ENCODE peak calls at places on chromosomes 13 and 19, in four cellular contexts. S is H1, U is HepG2, A is SK-N-SH. R is an unnamed sample.

GRCh38 chr13:50518791-50519201 is 324.7 kb downstream of the DLEU7 start:
- DNase-seq in A (no peak), U (no peak), S (no peak), R (no peak)

GRCh38 chr19:55579766-55580621 is 654 bp downstream of the ZNF579 start:
- DNase-seq in A (peak; percentile 77), S (peak; percentile 60), U (peak; percentile 16), R (no peak)

GRCh38 chr13:38888309-38888708 is 102.3 kb downstream of the STOML3 start:
- DNase-seq in U (no peak), S (no peak), A (no peak), R (no peak)

GRCh38 chr19:5719274-5719960 is 529 bp downstream of the LONP1 start:
- DNase-seq in S (peak; percentile 49), U (no peak), A (no peak), R (no peak)

GRCh38 chr13:44815507-44816074 is 173.7 kb downstream of the NUFIP1 start:
- DNase-seq in A (no peak), U (peak; percentile 92), S (no peak), R (no peak)

GRCh38 chr19:48780684-48781391 is 25.5 kb downstream of the FGF21 start:
- DNase-seq in A (no peak), S (no peak), U (peak; percentile 88), R (peak; percentile 54)

GRCh38 chr13:85650613-85651012 is 148.6 kb downstream of the SLITRK6 start:
- DNase-seq in A (no peak), S (no peak), U (no peak), R (no peak)

GRCh38 chr13:57633141-57633949 is 1.8 kb downstream of the PCDH17 start:
- DNase-seq in U (no peak), A (peak; percentile 79), S (peak; percentile 93), R (no peak)

GRCh38 chr19:16608290-16608704 is 19.7 kb downstream of the MED26 start:
- DNase-seq in S (no peak), A (no peak), U (no peak), R (no peak)

GRCh38 chr13:80547885-80548284 is 207.0 kb upstream of the SPRY2 start:
- DNase-seq in U (no peak), S (no peak), A (no peak), R (no peak)

GRCh38 chr13:95296326-95296939 is 4.8 kb downstream of the ABCC4 start:
- DNase-seq in A (peak; percentile 82), S (peak; percentile 85), U (peak; percentile 56), R (no peak)

GRCh38 chr19:34994643-34995471 is 5.3 kb upstream of the GRAMD1A start:
- DNase-seq in U (peak; percentile 88), S (no peak), A (no peak), R (no peak)

GRCh38 chr19:39347332-39348227 is 5.4 kb downstream of the SAMD4B start:
- DNase-seq in U (no peak), A (no peak), S (no peak), R (no peak)

GRCh38 chr19:48772503-48772953 is 17.2 kb downstream of the FGF21 start:
- DNase-seq in S (no peak), U (peak; percentile 94), A (no peak), R (no peak)

GRCh38 chr19:16371540-16371986 is 46.9 kb downstream of the KLF2 start:
- DNase-seq in A (no peak), U (no peak), S (no peak), R (peak; percentile 79)

GRCh38 chr13:45441633-45442032 is 23.1 kb upstream of the COG3 start:
- DNase-seq in A (no peak), S (no peak), U (peak; percentile 70), R (peak; percentile 60)

GRCh38 chr13:106104281-106104901 is 431.1 kb downstream of the EFNB2 start:
- DNase-seq in A (no peak), S (no peak), U (no peak), R (no peak)

GRCh38 chr13:29551214-29551613 is 44.3 kb downstream of the SLC7A1 start:
- DNase-seq in U (no peak), A (no peak), S (no peak), R (no peak)

GRCh38 chr13:112760931-112761330 is 71.1 kb downstream of the ATP11A start:
- DNase-seq in S (no peak), A (no peak), U (no peak), R (no peak)

GRCh38 chr13:74922963-74923362 is 559.0 kb downstream of the TBC1D4 start:
- DNase-seq in A (no peak), U (no peak), S (no peak), R (no peak)

GRCh38 chr19:53904909-53905308 is 4.2 kb upstream of the CACNG7 start:
- DNase-seq in S (no peak), U (no peak), A (no peak), R (no peak)

GRCh38 chr19:40370997-40371801 is 18.8 kb downstream of the HIPK4 start:
- DNase-seq in A (peak; percentile 10), S (no peak), U (no peak), R (no peak)

GRCh38 chr19:14072535-14073231 is at the start of gene MISP3:
- DNase-seq in S (no peak), A (peak; percentile 46), U (no peak), R (no peak)

GRCh38 chr13:42047561-42048322 is 706 bp upstream of the DGKH start:
- DNase-seq in S (peak; percentile 71), U (no peak), A (peak; percentile 71), R (peak; percentile 8)

GRCh38 chr13:113933901-113934300 is 40.0 kb downstream of the C13orf46 start:
- DNase-seq in U (no peak), S (no peak), A (no peak), R (no peak)

GRCh38 chr19:29520390-29520789 is 5.4 kb upstream of the VSTM2B start:
- DNase-seq in S (no peak), A (no peak), U (no peak), R (no peak)

GRCh38 chr19:29521291-29522075 is 4.3 kb upstream of the VSTM2B start:
- DNase-seq in A (no peak), U (no peak), S (no peak), R (no peak)

GRCh38 chr19:29517946-29518345 is 7.8 kb upstream of the VSTM2B start:
- DNase-seq in U (no peak), S (no peak), A (no peak), R (no peak)

GRCh38 chr19:29519146-29519545 is 6.6 kb upstream of the VSTM2B start:
- DNase-seq in A (no peak), U (no peak), S (no peak), R (no peak)

DNA sequence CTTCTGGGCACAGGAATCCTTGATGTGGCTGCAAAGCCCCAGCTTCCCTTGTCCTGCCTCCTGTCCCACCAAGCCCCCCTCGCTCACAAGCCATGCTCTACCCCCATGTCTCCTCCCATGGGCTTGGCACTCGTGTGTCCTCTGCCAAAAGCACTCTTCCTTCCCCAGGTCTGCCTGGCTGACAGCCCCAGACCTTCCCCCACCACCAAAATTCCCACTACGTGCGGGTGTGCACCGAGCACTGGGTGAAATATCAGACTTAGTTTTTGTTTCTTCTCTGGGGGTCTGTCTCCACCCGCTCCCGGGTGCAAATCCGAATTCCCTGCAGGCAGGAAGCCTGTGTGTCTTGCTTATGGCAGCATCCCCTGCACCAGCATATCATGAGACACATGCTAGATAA is 5.9 kb upstream of the VSTM2B start:
- DNase-seq in A (no peak), S (no peak), U (no peak), R (no peak)
- TF ChIP-seq TCF12 in A (no peak), S (no peak), U (no peak), R (no peak)

GRCh38 chr19:19232231-19232630 is 20.5 kb downstream of the NCAN start:
- DNase-seq in A (no peak), S (no peak), U (no peak), R (no peak)
- TF ChIP-seq TCF12 in A (no peak), S (no peak), U (no peak), R (no peak)

GRCh38 chr19:50898018-50898417 is 13.2 kb downstream of the KLK4 start:
- DNase-seq in S (no peak), U (no peak), A (no peak), R (no peak)

GRCh38 chr19:50894478-50895356 is 16.5 kb downstream of the KLK4 start:
- DNase-seq in U (no peak), S (no peak), A (no peak), R (no peak)

GRCh38 chr19:50897191-50897607 is 14.0 kb downstream of the KLK4 start:
- DNase-seq in U (no peak), A (no peak), S (no peak), R (peak; percentile 59)

GRCh38 chr19:50897612-50898011 is 13.6 kb downstream of the KLK4 start:
- DNase-seq in U (no peak), A (no peak), S (no peak), R (no peak)

DNA sequence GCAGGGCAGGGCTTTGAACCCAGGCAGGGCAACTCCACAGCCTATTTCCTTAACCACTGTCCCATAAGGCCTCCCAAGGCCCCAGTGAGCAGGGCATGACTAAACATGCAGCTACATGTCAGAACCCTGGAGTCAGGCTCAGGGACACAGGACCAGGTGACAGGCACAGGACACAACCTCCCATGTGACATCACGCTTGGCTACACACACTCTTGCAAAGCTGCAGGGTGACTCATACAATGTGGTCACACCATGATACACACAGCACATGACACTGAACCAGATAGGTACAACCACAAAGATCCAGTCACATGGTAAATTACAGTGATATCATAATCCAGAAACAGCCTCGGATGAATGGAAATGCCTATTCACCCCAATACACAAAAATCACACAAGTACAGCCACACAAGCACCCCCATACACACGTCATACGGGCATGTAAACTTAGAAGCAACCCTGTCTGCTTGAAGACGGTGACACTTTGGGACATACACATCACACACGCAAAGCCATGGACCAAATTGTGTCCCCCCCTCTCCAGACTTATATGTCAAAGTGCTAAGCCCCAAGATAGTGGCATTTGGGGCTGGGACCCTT is 14.5 kb downstream of the KLK4 start:
- DNase-seq in A (no peak), U (peak; percentile 26), S (no peak), R (peak; percentile 100)
- TF ChIP-seq TCF12 in A (no peak), U (no peak), S (no peak), R (peak; percentile 82)

GRCh38 chr19:2973229-2973628 is 4.1 kb upstream of the TLE6 start:
- DNase-seq in S (no peak), A (no peak), U (no peak), R (no peak)

GRCh38 chr19:2974342-2974932 is 2.9 kb upstream of the TLE6 start:
- DNase-seq in S (no peak), A (no peak), U (no peak), R (no peak)

GRCh38 chr19:2969104-2969504 is 8.3 kb upstream of the TLE6 start:
- DNase-seq in S (no peak), A (peak; percentile 59), U (no peak), R (no peak)

GRCh38 chr19:2967972-2968371 is 9.4 kb upstream of the TLE6 start:
- DNase-seq in S (no peak), U (no peak), A (no peak), R (no peak)

GRCh38 chr19:2970201-2970838 is 7.0 kb upstream of the TLE6 start:
- DNase-seq in S (no peak), A (no peak), U (no peak), R (no peak)
- TF ChIP-seq TCF12 in S (no peak), A (no peak), U (no peak), R (no peak)

GRCh38 chr19:7789447-7789846 is 26.4 kb downstream of the CLEC4M start:
- DNase-seq in S (peak; percentile 89), U (no peak), A (peak; percentile 17), R (no peak)
- TF ChIP-seq TCF12 in S (peak; percentile 6), U (no peak), A (no peak), R (no peak)

GRCh38 chr13:52846567-52847321 is 1.7 kb downstream of the PCDH8 start:
- DNase-seq in S (peak; percentile 96), U (no peak), A (peak; percentile 75), R (no peak)
- TF ChIP-seq TCF12 in S (no peak), U (no peak), A (no peak), R (no peak)

R was measured in GM12878.